ENCODE peak calls at places on chromosomes 2 and 18, in seven cellular contexts. E is transverse colon, U is prostate gland, K is HL-60, X is sigmoid colon, T is stomach, W is GM23338. B is an unnamed sample.
A peak's percentile ranks its signal among the peaks of the same experiment; 100 is the strongest.

GRCh38 chr2:147679664-147680502 is 164.9 kb upstream of the ACVR2A start:
- DNase-seq in W (no peak), E (no peak), K (no peak), U (no peak), X (no peak), T (no peak), B (no peak)

GRCh38 chr2:177353084-177353483 is 39.5 kb upstream of the AGPS start:
- DNase-seq in T (no peak), K (peak; percentile 39), U (no peak), E (no peak), X (peak; percentile 81), W (no peak), B (no peak)

GRCh38 chr2:229401126-229401865 is 130.2 kb upstream of the PID1 start:
- DNase-seq in U (no peak), E (no peak), K (peak; percentile 31), T (no peak), W (no peak), X (no peak), B (no peak)

GRCh38 chr2:42868874-42869273 is 76.5 kb upstream of the HAAO start:
- DNase-seq in E (no peak), T (no peak), X (no peak), W (no peak), K (no peak), U (no peak), B (no peak)

GRCh38 chr2:235694721-235695601 is 201.1 kb downstream of the AGAP1 start:
- DNase-seq in U (no peak), T (no peak), X (no peak), K (no peak), E (no peak), W (no peak), B (no peak)

GRCh38 chr18:36633961-36634412 is 194.8 kb downstream of the TPGS2 start:
- DNase-seq in T (no peak), W (peak; percentile 17), U (no peak), E (no peak), K (no peak), X (no peak), B (no peak)

GRCh38 chr2:142880275-142880674 is 2.8 kb downstream of the KYNU start:
- DNase-seq in E (no peak), X (no peak), U (no peak), W (no peak), T (no peak), K (no peak), B (no peak)

GRCh38 chr2:38603402-38604265 is 906 bp upstream of the HNRNPLL start:
- DNase-seq in W (peak; percentile 90), E (peak; percentile 87), X (peak; percentile 89), U (peak; percentile 69), T (peak; percentile 76), K (peak; percentile 85), B (peak; percentile 96)

GRCh38 chr2:28408764-28409599 is 16.3 kb downstream of the FOSL2 start:
- DNase-seq in U (no peak), K (no peak), T (no peak), W (no peak), X (peak; percentile 68), E (peak; percentile 61), B (peak; percentile 88)

GRCh38 chr2:122519366-122519765 is 763.9 kb downstream of the TSN start:
- DNase-seq in X (no peak), K (no peak), T (no peak), E (no peak), W (peak; percentile 71), U (no peak), B (no peak)

GRCh38 chr2:144379891-144380311 is 140.0 kb downstream of the ZEB2 start:
- DNase-seq in W (peak; percentile 5), T (no peak), X (no peak), U (no peak), K (no peak), E (no peak), B (peak; percentile 76)

GRCh38 chr2:144377929-144378328 is 142.0 kb downstream of the ZEB2 start:
- DNase-seq in K (peak; percentile 20), U (no peak), X (no peak), E (no peak), W (no peak), T (no peak), B (no peak)

GRCh38 chr2:144376475-144376874 is 143.4 kb downstream of the ZEB2 start:
- DNase-seq in E (no peak), W (no peak), K (peak; percentile 39), T (no peak), U (no peak), X (no peak), B (no peak)

GRCh38 chr2:144376926-144377325 is 143.0 kb downstream of the ZEB2 start:
- DNase-seq in K (no peak), X (no peak), T (no peak), U (no peak), W (no peak), E (no peak), B (no peak)

DNA sequence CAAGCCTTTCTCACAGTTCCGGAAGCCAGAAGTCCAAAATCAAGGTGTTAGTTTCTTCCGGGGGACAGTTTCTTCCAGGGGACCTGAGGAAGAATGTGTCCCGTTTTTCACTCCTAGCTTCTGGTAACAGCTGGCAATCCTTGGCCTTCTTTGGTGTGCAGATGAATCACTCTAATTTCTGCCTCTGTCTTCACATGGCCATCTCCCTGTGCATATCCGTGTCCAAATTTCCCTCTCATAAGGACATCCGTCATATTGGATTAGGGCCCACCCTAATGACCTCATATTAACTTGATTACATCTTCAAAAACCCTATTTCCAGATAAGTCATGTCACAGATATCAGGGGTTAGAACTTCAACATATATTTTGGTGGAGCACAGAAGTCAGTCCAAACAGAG is 141.4 kb downstream of the ZEB2 start:
- DNase-seq in T (no peak), K (no peak), W (no peak), E (no peak), U (no peak), X (no peak), B (no peak)
- H3K4me3 ChIP-seq in T (no peak overlapping the region), K (no peak overlapping the region), W (no peak overlapping the region), E (no peak overlapping the region), U (no peak overlapping the region), X (no peak overlapping the region), B (no peak overlapping the region)

GRCh38 chr18:8730080-8730827 is 24.9 kb downstream of the MTCL1 start:
- DNase-seq in X (peak; percentile 75), E (peak; percentile 59), W (no peak), K (no peak), T (peak; percentile 65), U (peak; percentile 35), B (no peak)
- TF ChIP-seq POLR2AphosphoS5 in X (no peak), E (no peak), W (no peak), K (no peak), T (no peak), U (peak; percentile 27), B (peak; percentile 42)

DNA sequence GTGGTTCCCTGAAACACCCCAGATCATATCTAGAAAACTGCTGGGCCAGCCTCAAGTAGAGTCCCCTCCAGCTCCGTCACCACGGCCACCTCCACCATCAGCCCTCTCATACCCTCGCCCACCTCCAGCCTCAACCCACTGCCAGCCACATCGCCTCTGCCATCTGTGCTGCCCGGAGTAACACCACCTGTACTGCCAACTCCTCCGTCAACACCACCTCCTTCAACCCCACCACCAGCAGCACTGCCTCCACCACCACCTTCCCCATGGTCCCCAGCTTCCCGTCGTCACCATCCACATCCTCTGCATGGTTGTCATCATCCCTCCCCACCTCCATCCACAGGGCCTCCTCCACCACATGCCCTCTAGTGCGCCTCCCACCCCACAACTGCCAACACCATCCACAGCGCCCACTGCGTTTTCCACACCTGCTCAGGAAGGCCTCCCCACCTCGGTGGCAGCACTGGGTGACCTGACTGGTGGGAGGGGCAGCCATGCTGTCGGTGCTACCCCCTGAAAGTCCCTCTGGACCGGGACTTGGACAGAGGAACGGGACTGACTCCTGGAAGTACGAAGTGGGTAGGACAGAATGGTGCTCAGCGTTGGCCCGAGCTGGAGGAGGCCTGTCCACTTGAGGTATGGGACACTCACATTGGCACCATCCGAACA is 1.6 kb downstream of the SNED1 start:
- DNase-seq in U (peak; percentile 4), E (peak; percentile 8), T (peak; percentile 20), X (peak; percentile 59), K (no peak), W (no peak), B (peak; percentile 72)
- H3K4me3 ChIP-seq in U (peak overlapping the region; percentile 90), E (no peak overlapping the region), T (peak overlapping the region; percentile 62), X (peak overlapping the region; percentile 53), K (no peak overlapping the region), W (peak overlapping the region; percentile 62), B (peak overlapping the region; percentile 78)

GRCh38 chr2:150255528-150255927 is 231.9 kb downstream of the RND3 start:
- DNase-seq in K (no peak), U (no peak), E (no peak), T (no peak), W (no peak), X (no peak), B (no peak)
- TF ChIP-seq POLR2AphosphoS5 in K (no peak), U (no peak), E (no peak), T (no peak), W (no peak), X (no peak), B (no peak)

DNA sequence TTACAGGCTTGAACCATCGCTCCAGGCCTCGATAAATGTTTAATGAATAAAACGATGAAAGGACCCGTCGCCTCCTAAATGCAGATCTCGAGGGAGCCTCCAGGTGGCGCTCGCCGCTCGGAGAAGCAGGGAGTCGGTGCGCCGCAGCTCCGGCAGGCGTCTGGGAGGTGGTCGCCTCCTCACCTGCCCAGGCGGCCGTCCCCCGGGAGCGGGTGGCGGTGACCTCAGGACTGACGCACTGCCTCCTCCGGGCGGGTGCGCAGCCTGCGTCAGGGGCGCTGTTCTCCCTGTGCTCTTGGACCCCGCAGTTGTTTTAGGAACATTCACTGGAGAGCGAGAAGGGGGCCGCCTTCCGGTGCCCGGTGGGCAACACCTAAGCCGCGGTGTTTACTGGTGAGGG is 38.6 kb upstream of the POLE4 start:
- DNase-seq in W (peak; percentile 88), E (peak; percentile 73), X (no peak), U (peak; percentile 11), T (peak; percentile 68), K (peak; percentile 55), B (peak; percentile 93)
- H3K4me3 ChIP-seq in W (peak overlapping the region; percentile 61), E (no peak overlapping the region), X (peak overlapping the region; percentile 27), U (peak overlapping the region; percentile 5), T (peak overlapping the region; percentile 37), K (peak overlapping the region; percentile 49), B (no peak overlapping the region)

DNA sequence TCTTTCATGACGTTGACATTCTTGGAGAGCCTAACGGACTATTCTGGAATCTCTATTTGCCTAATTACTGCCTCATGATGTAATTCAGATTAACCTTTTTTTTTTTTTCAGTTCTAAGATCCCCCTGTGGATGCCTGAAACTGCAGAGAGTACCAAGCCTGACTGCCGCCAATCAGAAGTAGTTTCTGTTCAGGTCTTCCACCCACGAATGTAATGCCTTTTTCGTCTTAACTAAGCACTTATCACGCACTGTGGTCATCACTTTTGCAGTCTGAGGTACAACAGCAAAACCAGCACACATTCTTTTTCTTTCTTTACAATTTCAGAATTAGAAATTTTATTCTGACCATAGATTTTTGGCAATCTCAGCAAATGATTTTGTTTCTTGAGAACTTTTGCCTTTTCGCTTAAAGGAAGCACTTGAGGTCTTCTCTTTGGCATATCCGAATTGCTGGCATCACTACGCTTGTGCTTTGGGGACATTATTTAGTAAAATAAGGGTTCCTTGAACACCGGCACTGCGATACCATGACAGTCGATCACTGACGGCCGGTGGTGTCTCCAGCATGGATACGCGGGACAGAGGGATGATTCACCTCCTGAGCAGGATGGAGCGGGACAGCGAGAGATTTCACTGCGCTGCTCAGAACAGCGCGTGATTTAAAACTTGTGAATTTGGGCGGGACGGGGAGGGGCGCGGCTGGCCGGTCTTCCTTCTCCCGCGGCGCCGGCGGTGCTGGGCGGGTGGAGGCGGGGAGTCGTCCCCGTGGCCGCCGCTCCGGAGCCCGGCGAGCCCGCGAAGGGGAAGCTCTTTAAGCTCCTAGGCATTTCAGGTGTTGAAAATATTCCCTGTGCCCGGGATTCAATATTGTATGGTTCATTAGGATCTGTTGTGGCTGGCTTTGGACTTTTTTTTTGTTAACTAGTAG is 32.0 kb upstream of the GPR55 start:
- DNase-seq in K (no peak), E (peak; percentile 64), T (peak; percentile 46), U (peak; percentile 22), W (peak; percentile 72), X (no peak), B (no peak)
- TF ChIP-seq POLR2AphosphoS5 in K (no peak), E (no peak), T (no peak), U (peak; percentile 5), W (no peak), X (no peak), B (peak; percentile 41)

GRCh38 chr2:56576001-56576400 is 392.2 kb downstream of the CCDC85A start:
- DNase-seq in U (no peak), T (no peak), W (no peak), K (no peak), E (no peak), X (no peak), B (no peak)
- H3K4me3 ChIP-seq in U (no peak overlapping the region), T (no peak overlapping the region), W (no peak overlapping the region), K (no peak overlapping the region), E (no peak overlapping the region), X (no peak overlapping the region), B (no peak overlapping the region)